ENCODE peak calls at places on chromosomes 7 and 10, in ten cellular contexts. One of them, this sample, is unnamed.

GRCh38 chr7:8434290-8435002 is 1.0 kb downstream of the NXPH1 start:
- DNase-seq in K562: no peak
- DNase-seq in HepG2: no peak
- DNase-seq in A549: no peak
- DNase-seq in sigmoid colon: no peak
- DNase-seq in tibial nerve: no peak
- DNase-seq in ovary: no peak
- DNase-seq in transverse colon: no peak
- DNase-seq in H1: peak; percentile 79
- DNase-seq in stomach: no peak
- DNase-seq in this sample: peak; percentile 70

GRCh38 chr7:137245890-137246289 is 97.6 kb downstream of the PTN start:
- DNase-seq in H1: no peak
- DNase-seq in ovary: no peak
- DNase-seq in tibial nerve: no peak
- DNase-seq in stomach: no peak
- DNase-seq in K562: no peak
- DNase-seq in transverse colon: no peak
- DNase-seq in A549: no peak
- DNase-seq in HepG2: no peak
- DNase-seq in sigmoid colon: no peak
- DNase-seq in this sample: no peak

GRCh38 chr10:130740166-130740565 is 571.4 kb downstream of the TCERG1L start:
- DNase-seq in H1: no peak
- DNase-seq in ovary: peak; percentile 9
- DNase-seq in HepG2: no peak
- DNase-seq in transverse colon: no peak
- DNase-seq in A549: no peak
- DNase-seq in tibial nerve: no peak
- DNase-seq in sigmoid colon: no peak
- DNase-seq in K562: no peak
- DNase-seq in stomach: peak; percentile 20
- DNase-seq in this sample: no peak

GRCh38 chr7:14000247-14000646 is 10.8 kb upstream of the ETV1 start:
- DNase-seq in transverse colon: no peak
- DNase-seq in tibial nerve: no peak
- DNase-seq in sigmoid colon: no peak
- DNase-seq in ovary: no peak
- DNase-seq in K562: no peak
- DNase-seq in stomach: no peak
- DNase-seq in A549: no peak
- DNase-seq in HepG2: no peak
- DNase-seq in H1: no peak
- DNase-seq in this sample: no peak

GRCh38 chr10:97028126-97028831 is 157.5 kb downstream of the SLIT1 start:
- DNase-seq in sigmoid colon: no peak
- DNase-seq in H1: no peak
- DNase-seq in K562: no peak
- DNase-seq in transverse colon: no peak
- DNase-seq in ovary: no peak
- DNase-seq in tibial nerve: no peak
- DNase-seq in stomach: no peak
- DNase-seq in HepG2: no peak
- DNase-seq in A549: no peak
- DNase-seq in this sample: no peak

GRCh38 chr7:73824986-73825385 is 5.8 kb upstream of the CLDN4 start:
- DNase-seq in ovary: no peak
- DNase-seq in tibial nerve: no peak
- DNase-seq in sigmoid colon: no peak
- DNase-seq in K562: no peak
- DNase-seq in stomach: no peak
- DNase-seq in A549: no peak
- DNase-seq in H1: no peak
- DNase-seq in transverse colon: peak; percentile 8
- DNase-seq in HepG2: no peak
- DNase-seq in this sample: peak; percentile 69

GRCh38 chr10:81876253-81876731 is 1.3 kb downstream of the NRG3 start:
- DNase-seq in tibial nerve: no peak
- DNase-seq in H1: peak; percentile 69
- DNase-seq in stomach: no peak
- DNase-seq in A549: no peak
- DNase-seq in transverse colon: no peak
- DNase-seq in ovary: no peak
- DNase-seq in K562: no peak
- DNase-seq in sigmoid colon: no peak
- DNase-seq in HepG2: no peak
- DNase-seq in this sample: peak; percentile 15

GRCh38 chr10:71911296-71911954 is 52.8 kb upstream of the CHST3 start:
- DNase-seq in K562: no peak
- DNase-seq in A549: no peak
- DNase-seq in HepG2: no peak
- DNase-seq in tibial nerve: no peak
- DNase-seq in ovary: no peak
- DNase-seq in H1: no peak
- DNase-seq in transverse colon: no peak
- DNase-seq in stomach: no peak
- DNase-seq in sigmoid colon: no peak
- DNase-seq in this sample: no peak

GRCh38 chr7:70736715-70737460 is 395.1 kb upstream of the GALNT17 start:
- DNase-seq in stomach: no peak
- DNase-seq in sigmoid colon: no peak
- DNase-seq in ovary: no peak
- DNase-seq in K562: no peak
- DNase-seq in tibial nerve: no peak
- DNase-seq in H1: peak; percentile 32
- DNase-seq in A549: peak; percentile 53
- DNase-seq in HepG2: no peak
- DNase-seq in transverse colon: no peak
- DNase-seq in this sample: no peak

GRCh38 chr10:103985726-103986125 is 18.8 kb downstream of the SLK start:
- DNase-seq in HepG2: no peak
- DNase-seq in tibial nerve: no peak
- DNase-seq in sigmoid colon: no peak
- DNase-seq in ovary: no peak
- DNase-seq in stomach: no peak
- DNase-seq in transverse colon: no peak
- DNase-seq in K562: no peak
- DNase-seq in A549: no peak
- DNase-seq in H1: no peak
- DNase-seq in this sample: no peak

GRCh38 chr10:98299341-98299740 is 31.3 kb upstream of the LOXL4 start:
- DNase-seq in H1: peak; percentile 63
- DNase-seq in A549: no peak
- DNase-seq in HepG2: no peak
- DNase-seq in sigmoid colon: no peak
- DNase-seq in stomach: no peak
- DNase-seq in ovary: no peak
- DNase-seq in tibial nerve: no peak
- DNase-seq in transverse colon: no peak
- DNase-seq in K562: no peak
- DNase-seq in this sample: no peak

GRCh38 chr10:30967654-30968421 is 63.8 kb downstream of the ZNF438 start:
- DNase-seq in HepG2: no peak
- DNase-seq in H1: no peak
- DNase-seq in ovary: no peak
- DNase-seq in A549: no peak
- DNase-seq in tibial nerve: no peak
- DNase-seq in transverse colon: no peak
- DNase-seq in stomach: no peak
- DNase-seq in sigmoid colon: no peak
- DNase-seq in K562: no peak
- DNase-seq in this sample: no peak

GRCh38 chr10:9126728-9127127 is 1072.2 kb downstream of the GATA3 start:
- DNase-seq in K562: no peak
- DNase-seq in ovary: no peak
- DNase-seq in HepG2: no peak
- DNase-seq in sigmoid colon: no peak
- DNase-seq in transverse colon: no peak
- DNase-seq in H1: no peak
- DNase-seq in stomach: no peak
- DNase-seq in A549: no peak
- DNase-seq in tibial nerve: no peak
- DNase-seq in this sample: no peak

GRCh38 chr7:134547738-134548054 is 1.2 kb upstream of the AKR1B15 start:
- DNase-seq in HepG2: no peak
- DNase-seq in A549: peak; percentile 97
- DNase-seq in ovary: peak; percentile 67
- DNase-seq in H1: no peak
- DNase-seq in stomach: peak; percentile 78
- DNase-seq in tibial nerve: peak; percentile 55
- DNase-seq in transverse colon: peak; percentile 76
- DNase-seq in sigmoid colon: peak; percentile 87
- DNase-seq in K562: peak; percentile 84
- DNase-seq in this sample: peak; percentile 77

GRCh38 chr10:88994034-88994433 is 3.4 kb downstream of the FAS start:
- DNase-seq in tibial nerve: no peak
- DNase-seq in HepG2: no peak
- DNase-seq in H1: no peak
- DNase-seq in sigmoid colon: no peak
- DNase-seq in stomach: no peak
- DNase-seq in K562: no peak
- DNase-seq in transverse colon: no peak
- DNase-seq in ovary: no peak
- DNase-seq in A549: no peak
- DNase-seq in this sample: no peak
- H3K4me1 ChIP-seq in tibial nerve: peaks cover 61% of the 10 kb centered on the region
- H3K4me1 ChIP-seq in HepG2: peaks cover 31% of the 10 kb centered on the region
- H3K4me1 ChIP-seq in H1: peaks cover 9% of the 10 kb centered on the region
- H3K4me1 ChIP-seq in sigmoid colon: peaks cover 41% of the 10 kb centered on the region
- H3K4me1 ChIP-seq in stomach: peaks cover 21% of the 10 kb centered on the region
- H3K4me1 ChIP-seq in K562: no peaks in the 10 kb centered on the region
- H3K4me1 ChIP-seq in transverse colon: peaks cover 68% of the 10 kb centered on the region
- H3K4me1 ChIP-seq in ovary: peaks cover 10% of the 10 kb centered on the region
- H3K4me1 ChIP-seq in A549: peaks cover 31% of the 10 kb centered on the region
- H3K4me1 ChIP-seq in this sample: peaks cover 51% of the 10 kb centered on the region

DNA sequence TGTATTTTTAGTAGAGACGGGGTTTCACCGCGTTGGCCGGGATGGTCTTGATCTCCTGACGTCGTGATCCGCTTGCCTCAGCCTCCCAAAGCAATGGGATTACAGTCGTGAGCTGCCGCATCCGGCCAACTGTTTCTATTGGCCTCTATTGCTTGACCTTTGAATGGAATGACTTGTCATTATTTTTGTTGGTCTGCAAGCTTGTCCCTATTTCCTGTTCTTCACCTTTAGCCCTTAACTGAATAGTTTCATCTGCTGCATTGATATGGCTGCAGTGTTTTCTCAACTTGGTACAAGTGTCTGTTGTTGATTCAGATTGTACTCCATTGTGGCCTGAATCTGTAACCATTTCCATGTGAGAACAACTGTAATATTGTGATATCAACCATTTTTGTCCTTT is 105.5 kb downstream of the POLL start:
- DNase-seq in sigmoid colon: no peak
- DNase-seq in HepG2: no peak
- DNase-seq in A549: no peak
- DNase-seq in transverse colon: no peak
- DNase-seq in tibial nerve: no peak
- DNase-seq in stomach: no peak
- DNase-seq in ovary: no peak
- DNase-seq in H1: no peak
- DNase-seq in K562: no peak
- DNase-seq in this sample: no peak
- TF ChIP-seq EP300 in sigmoid colon: no peak
- TF ChIP-seq EP300 in HepG2: no peak
- TF ChIP-seq EP300 in A549: no peak
- TF ChIP-seq EP300 in transverse colon: no peak
- TF ChIP-seq EP300 in tibial nerve: no peak
- TF ChIP-seq EP300 in stomach: no peak
- TF ChIP-seq EP300 in ovary: no peak
- TF ChIP-seq EP300 in H1: no peak
- TF ChIP-seq EP300 in K562: no peak
- TF ChIP-seq EP300 in this sample: no peak

DNA sequence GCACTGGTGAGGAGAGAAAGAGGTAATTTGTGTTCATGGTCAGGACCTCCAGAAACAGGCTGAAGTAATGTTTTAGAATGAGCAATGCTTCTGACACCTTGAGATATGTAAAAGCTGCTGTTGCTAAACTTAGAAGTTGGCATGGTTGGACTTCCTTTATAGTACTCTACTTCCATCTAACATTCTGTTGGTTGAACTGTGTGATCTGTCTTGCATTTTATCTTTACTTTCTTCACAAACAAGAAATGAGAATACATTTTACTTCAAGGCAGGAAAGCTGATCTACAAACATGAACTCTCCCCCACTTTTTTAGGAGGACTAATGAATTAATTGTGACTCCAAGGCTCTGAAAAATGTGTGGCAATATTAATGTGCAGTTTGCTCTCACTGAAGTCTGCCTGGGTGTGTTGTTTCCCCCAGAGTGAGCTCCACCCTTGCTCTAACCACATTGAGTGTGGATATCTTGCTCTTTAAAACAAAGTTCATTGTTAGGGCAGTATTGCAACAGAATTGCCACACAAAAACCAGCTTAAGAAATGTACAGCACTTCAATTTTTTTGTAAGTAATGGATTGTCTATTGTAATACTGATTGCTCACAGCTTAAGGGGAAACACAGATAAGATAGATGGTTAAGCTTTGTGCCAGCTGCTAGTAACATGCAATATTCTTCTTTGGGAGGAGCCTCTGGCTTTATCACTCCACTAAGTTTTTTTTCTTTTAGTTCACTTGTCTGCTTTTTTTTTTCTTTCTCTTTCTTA is 69.0 kb downstream of the ADD3 start:
- DNase-seq in A549: no peak
- DNase-seq in tibial nerve: no peak
- DNase-seq in transverse colon: peak; percentile 51
- DNase-seq in K562: peak; percentile 43
- DNase-seq in sigmoid colon: peak; percentile 84
- DNase-seq in ovary: no peak
- DNase-seq in HepG2: peak; percentile 93
- DNase-seq in H1: no peak
- DNase-seq in stomach: no peak
- DNase-seq in this sample: peak; percentile 79
- H3K4me3 ChIP-seq in A549: no peak overlapping the region
- H3K4me3 ChIP-seq in tibial nerve: peak overlapping the region; percentile 7
- H3K4me3 ChIP-seq in transverse colon: peak overlapping the region; percentile 22
- H3K4me3 ChIP-seq in K562: no peak overlapping the region
- H3K4me3 ChIP-seq in sigmoid colon: no peak overlapping the region
- H3K4me3 ChIP-seq in ovary: no peak overlapping the region
- H3K4me3 ChIP-seq in HepG2: peak overlapping the region; percentile 52
- H3K4me3 ChIP-seq in H1: no peak overlapping the region
- H3K4me3 ChIP-seq in stomach: peak overlapping the region; percentile 4
- H3K4me3 ChIP-seq in this sample: no peak overlapping the region

GRCh38 chr7:104946338-104946737 is 67.7 kb upstream of the KMT2E start:
- DNase-seq in A549: no peak
- DNase-seq in K562: no peak
- DNase-seq in sigmoid colon: no peak
- DNase-seq in H1: no peak
- DNase-seq in tibial nerve: no peak
- DNase-seq in stomach: no peak
- DNase-seq in transverse colon: no peak
- DNase-seq in HepG2: no peak
- DNase-seq in ovary: no peak
- DNase-seq in this sample: no peak
- H3K4me1 ChIP-seq in A549: peaks cover 22% of the 10 kb centered on the region
- H3K4me1 ChIP-seq in K562: peaks cover 20% of the 10 kb centered on the region
- H3K4me1 ChIP-seq in sigmoid colon: peaks cover 31% of the 10 kb centered on the region
- H3K4me1 ChIP-seq in H1: peaks cover 5% of the 10 kb centered on the region
- H3K4me1 ChIP-seq in tibial nerve: peaks cover 40% of the 10 kb centered on the region
- H3K4me1 ChIP-seq in stomach: peaks cover 43% of the 10 kb centered on the region
- H3K4me1 ChIP-seq in transverse colon: peaks cover 66% of the 10 kb centered on the region
- H3K4me1 ChIP-seq in HepG2: peaks cover 36% of the 10 kb centered on the region
- H3K4me1 ChIP-seq in ovary: peaks cover 4% of the 10 kb centered on the region
- H3K4me1 ChIP-seq in this sample: peaks cover 47% of the 10 kb centered on the region

GRCh38 chr7:114229251-114229650 is 185.4 kb upstream of the FOXP2 start:
- DNase-seq in H1: no peak
- DNase-seq in transverse colon: no peak
- DNase-seq in K562: no peak
- DNase-seq in stomach: no peak
- DNase-seq in ovary: no peak
- DNase-seq in sigmoid colon: no peak
- DNase-seq in A549: no peak
- DNase-seq in HepG2: no peak
- DNase-seq in tibial nerve: no peak
- DNase-seq in this sample: no peak
- TF ChIP-seq EP300 in H1: no peak
- TF ChIP-seq EP300 in transverse colon: no peak
- TF ChIP-seq EP300 in K562: no peak
- TF ChIP-seq EP300 in stomach: no peak
- TF ChIP-seq EP300 in ovary: no peak
- TF ChIP-seq EP300 in sigmoid colon: no peak
- TF ChIP-seq EP300 in A549: no peak
- TF ChIP-seq EP300 in HepG2: no peak
- TF ChIP-seq EP300 in tibial nerve: no peak
- TF ChIP-seq EP300 in this sample: no peak

This sample was measured in upper lobe of left lung.